ENCODE peak calls at places on chromosome 10, in eight cellular contexts. One of them, this sample, is unnamed.

GRCh38 chr10:98994030-98994429 is 241.6 kb downstream of the HPSE2 start:
- DNase-seq in AG08396: no peak
- DNase-seq in HEK293T: no peak
- DNase-seq in GM18507: no peak
- DNase-seq in stimulated activated CD4-positive, alpha-beta T cell treated with anti-CD3 and anti-CD28 coated beads, Interleukin-1b, Interleukin-23, amount 100 ng/mL, for 24 hours: no peak
- DNase-seq in pancreas: no peak
- DNase-seq in adrenal gland: no peak
- DNase-seq in ELR: no peak
- DNase-seq in this sample: no peak

GRCh38 chr10:52525761-52526160 is 211.7 kb downstream of the DKK1 start:
- DNase-seq in AG08396: peak
- DNase-seq in GM18507: no peak
- DNase-seq in adrenal gland: no peak
- DNase-seq in stimulated activated CD4-positive, alpha-beta T cell treated with anti-CD3 and anti-CD28 coated beads, Interleukin-1b, Interleukin-23, amount 100 ng/mL, for 24 hours: no peak
- DNase-seq in ELR: peak
- DNase-seq in HEK293T: no peak
- DNase-seq in pancreas: no peak
- DNase-seq in this sample: no peak

GRCh38 chr10:110923856-110924493 is 4.6 kb downstream of the SHOC2 start:
- DNase-seq in ELR: peak
- DNase-seq in AG08396: no peak
- DNase-seq in adrenal gland: no peak
- DNase-seq in stimulated activated CD4-positive, alpha-beta T cell treated with anti-CD3 and anti-CD28 coated beads, Interleukin-1b, Interleukin-23, amount 100 ng/mL, for 24 hours: no peak
- DNase-seq in HEK293T: no peak
- DNase-seq in GM18507: no peak
- DNase-seq in pancreas: no peak
- DNase-seq in this sample: no peak

GRCh38 chr10:97722980-97723379 is 9.4 kb downstream of the MARVELD1 start:
- DNase-seq in AG08396: no peak
- DNase-seq in GM18507: no peak
- DNase-seq in HEK293T: no peak
- DNase-seq in stimulated activated CD4-positive, alpha-beta T cell treated with anti-CD3 and anti-CD28 coated beads, Interleukin-1b, Interleukin-23, amount 100 ng/mL, for 24 hours: no peak
- DNase-seq in adrenal gland: no peak
- DNase-seq in pancreas: no peak
- DNase-seq in ELR: peak
- DNase-seq in this sample: no peak

GRCh38 chr10:77441541-77442175 is 195.9 kb downstream of the KCNMA1 start:
- DNase-seq in GM18507: no peak
- DNase-seq in AG08396: no peak
- DNase-seq in stimulated activated CD4-positive, alpha-beta T cell treated with anti-CD3 and anti-CD28 coated beads, Interleukin-1b, Interleukin-23, amount 100 ng/mL, for 24 hours: no peak
- DNase-seq in pancreas: no peak
- DNase-seq in ELR: no peak
- DNase-seq in adrenal gland: no peak
- DNase-seq in HEK293T: no peak
- DNase-seq in this sample: no peak

GRCh38 chr10:117075064-117075463 is 63.0 kb downstream of the VAX1 start:
- DNase-seq in ELR: peak
- DNase-seq in pancreas: no peak
- DNase-seq in GM18507: no peak
- DNase-seq in HEK293T: no peak
- DNase-seq in stimulated activated CD4-positive, alpha-beta T cell treated with anti-CD3 and anti-CD28 coated beads, Interleukin-1b, Interleukin-23, amount 100 ng/mL, for 24 hours: no peak
- DNase-seq in AG08396: no peak
- DNase-seq in adrenal gland: no peak
- DNase-seq in this sample: no peak

GRCh38 chr10:81251457-81252115 is 623.4 kb upstream of the NRG3 start:
- DNase-seq in HEK293T: no peak
- DNase-seq in stimulated activated CD4-positive, alpha-beta T cell treated with anti-CD3 and anti-CD28 coated beads, Interleukin-1b, Interleukin-23, amount 100 ng/mL, for 24 hours: no peak
- DNase-seq in AG08396: no peak
- DNase-seq in ELR: no peak
- DNase-seq in GM18507: no peak
- DNase-seq in pancreas: no peak
- DNase-seq in adrenal gland: no peak
- DNase-seq in this sample: peak

GRCh38 chr10:60414877-60415585 is 25.4 kb upstream of the ANK3 start:
- DNase-seq in HEK293T: no peak
- DNase-seq in GM18507: no peak
- DNase-seq in pancreas: no peak
- DNase-seq in stimulated activated CD4-positive, alpha-beta T cell treated with anti-CD3 and anti-CD28 coated beads, Interleukin-1b, Interleukin-23, amount 100 ng/mL, for 24 hours: no peak
- DNase-seq in AG08396: peak
- DNase-seq in adrenal gland: no peak
- DNase-seq in ELR: peak
- DNase-seq in this sample: no peak

GRCh38 chr10:11379771-11380170 is 231.7 kb downstream of the USP6NL start:
- DNase-seq in AG08396: no peak
- DNase-seq in GM18507: no peak
- DNase-seq in pancreas: no peak
- DNase-seq in HEK293T: no peak
- DNase-seq in adrenal gland: no peak
- DNase-seq in ELR: no peak
- DNase-seq in stimulated activated CD4-positive, alpha-beta T cell treated with anti-CD3 and anti-CD28 coated beads, Interleukin-1b, Interleukin-23, amount 100 ng/mL, for 24 hours: no peak
- DNase-seq in this sample: no peak

GRCh38 chr10:103493911-103494877 is 689 bp downstream of the NEURL1 start:
- DNase-seq in HEK293T: peak
- DNase-seq in adrenal gland: peak
- DNase-seq in GM18507: no peak
- DNase-seq in stimulated activated CD4-positive, alpha-beta T cell treated with anti-CD3 and anti-CD28 coated beads, Interleukin-1b, Interleukin-23, amount 100 ng/mL, for 24 hours: no peak
- DNase-seq in ELR: peak
- DNase-seq in pancreas: no peak
- DNase-seq in AG08396: peak
- DNase-seq in this sample: peak

GRCh38 chr10:114103286-114103685 is 59.6 kb downstream of the ADRB1 start:
- DNase-seq in GM18507: no peak
- DNase-seq in ELR: peak
- DNase-seq in adrenal gland: no peak
- DNase-seq in HEK293T: peak
- DNase-seq in stimulated activated CD4-positive, alpha-beta T cell treated with anti-CD3 and anti-CD28 coated beads, Interleukin-1b, Interleukin-23, amount 100 ng/mL, for 24 hours: no peak
- DNase-seq in pancreas: no peak
- DNase-seq in AG08396: peak
- DNase-seq in this sample: no peak

GRCh38 chr10:109219935-109220334 is 703.4 kb downstream of the XPNPEP1 start:
- DNase-seq in GM18507: no peak
- DNase-seq in AG08396: no peak
- DNase-seq in stimulated activated CD4-positive, alpha-beta T cell treated with anti-CD3 and anti-CD28 coated beads, Interleukin-1b, Interleukin-23, amount 100 ng/mL, for 24 hours: no peak
- DNase-seq in adrenal gland: no peak
- DNase-seq in HEK293T: no peak
- DNase-seq in ELR: no peak
- DNase-seq in pancreas: no peak
- DNase-seq in this sample: no peak

GRCh38 chr10:124093076-124093773 is at the start of gene CHST15:
- DNase-seq in adrenal gland: peak
- DNase-seq in GM18507: no peak
- DNase-seq in ELR: peak
- DNase-seq in stimulated activated CD4-positive, alpha-beta T cell treated with anti-CD3 and anti-CD28 coated beads, Interleukin-1b, Interleukin-23, amount 100 ng/mL, for 24 hours: no peak
- DNase-seq in HEK293T: peak
- DNase-seq in pancreas: peak
- DNase-seq in AG08396: peak
- DNase-seq in this sample: peak

GRCh38 chr10:97736902-97737769 is at the start of gene ZFYVE27:
- DNase-seq in stimulated activated CD4-positive, alpha-beta T cell treated with anti-CD3 and anti-CD28 coated beads, Interleukin-1b, Interleukin-23, amount 100 ng/mL, for 24 hours: peak
- DNase-seq in AG08396: peak
- DNase-seq in HEK293T: peak
- DNase-seq in ELR: peak
- DNase-seq in pancreas: peak
- DNase-seq in GM18507: peak
- DNase-seq in adrenal gland: peak
- DNase-seq in this sample: peak

GRCh38 chr10:117532003-117532385 is 10.6 kb upstream of the EMX2 start:
- DNase-seq in GM18507: no peak
- DNase-seq in HEK293T: no peak
- DNase-seq in stimulated activated CD4-positive, alpha-beta T cell treated with anti-CD3 and anti-CD28 coated beads, Interleukin-1b, Interleukin-23, amount 100 ng/mL, for 24 hours: no peak
- DNase-seq in AG08396: no peak
- DNase-seq in pancreas: no peak
- DNase-seq in adrenal gland: no peak
- DNase-seq in ELR: no peak
- DNase-seq in this sample: no peak

This sample was measured in H1.